ENCODE peak calls at places on chromosome 7, in four cellular contexts. One of them, this sample, is unnamed.

GRCh38 chr7:1351881-1352625 is 107.2 kb downstream of the MICALL2 start:
- DNase-seq in neural progenitor cell: no peak
- DNase-seq in activated CD8-positive, alpha-beta memory T cell treated with anti-CD3 and anti-CD28 coated beads for 24 hours: no peak
- DNase-seq in EH: no peak
- DNase-seq in this sample: no peak

GRCh38 chr7:114789942-114790341 is 132.0 kb upstream of the MDFIC start:
- DNase-seq in activated CD8-positive, alpha-beta memory T cell treated with anti-CD3 and anti-CD28 coated beads for 24 hours: no peak
- DNase-seq in EH: peak; percentile 88
- DNase-seq in neural progenitor cell: no peak
- DNase-seq in this sample: no peak

GRCh38 chr7:77985974-77986339 is 187.4 kb downstream of the PHTF2 start:
- DNase-seq in EH: no peak
- DNase-seq in activated CD8-positive, alpha-beta memory T cell treated with anti-CD3 and anti-CD28 coated beads for 24 hours: no peak
- DNase-seq in neural progenitor cell: no peak
- DNase-seq in this sample: no peak

GRCh38 chr7:42237891-42238531 is 1.0 kb upstream of the GLI3 start:
- DNase-seq in neural progenitor cell: peak; percentile 88
- DNase-seq in activated CD8-positive, alpha-beta memory T cell treated with anti-CD3 and anti-CD28 coated beads for 24 hours: no peak
- DNase-seq in EH: peak; percentile 71
- DNase-seq in this sample: no peak

GRCh38 chr7:111364413-111364812 is 197.9 kb downstream of the IMMP2L start:
- DNase-seq in EH: peak; percentile 73
- DNase-seq in neural progenitor cell: no peak
- DNase-seq in activated CD8-positive, alpha-beta memory T cell treated with anti-CD3 and anti-CD28 coated beads for 24 hours: no peak
- DNase-seq in this sample: no peak

GRCh38 chr7:112110651-112111050 is 95.5 kb downstream of the DOCK4 start:
- DNase-seq in neural progenitor cell: no peak
- DNase-seq in activated CD8-positive, alpha-beta memory T cell treated with anti-CD3 and anti-CD28 coated beads for 24 hours: no peak
- DNase-seq in EH: no peak
- DNase-seq in this sample: no peak

GRCh38 chr7:23065974-23066373 is 39.6 kb upstream of the KLHL7 start:
- DNase-seq in neural progenitor cell: no peak
- DNase-seq in EH: peak; percentile 89
- DNase-seq in activated CD8-positive, alpha-beta memory T cell treated with anti-CD3 and anti-CD28 coated beads for 24 hours: no peak
- DNase-seq in this sample: no peak

GRCh38 chr7:90858546-90858945 is 262.4 kb downstream of the CDK14 start:
- DNase-seq in activated CD8-positive, alpha-beta memory T cell treated with anti-CD3 and anti-CD28 coated beads for 24 hours: no peak
- DNase-seq in neural progenitor cell: no peak
- DNase-seq in EH: no peak
- DNase-seq in this sample: no peak

GRCh38 chr7:138885383-138886147 is 87.6 kb upstream of the ATP6V0A4 start:
- DNase-seq in neural progenitor cell: no peak
- DNase-seq in EH: no peak
- DNase-seq in activated CD8-positive, alpha-beta memory T cell treated with anti-CD3 and anti-CD28 coated beads for 24 hours: no peak
- DNase-seq in this sample: no peak

This sample was measured in COLO829.